ENCODE peak calls at places on chromosome 18, in six cellular contexts. One of them, this sample, is unnamed.

GRCh38 chr18:3692113-3692621 is 242.2 kb downstream of the TGIF1 start:
- DNase-seq in NCI-H774: peak
- DNase-seq in psoas muscle: no peak
- DNase-seq in NCI-H146: no peak
- DNase-seq in LoVo: peak
- DNase-seq in stromal cell of bone marrow: no peak
- DNase-seq in this sample: peak

GRCh38 chr18:5628512-5629255 is 84.9 kb upstream of the EPB41L3 start:
- DNase-seq in psoas muscle: peak
- DNase-seq in NCI-H146: no peak
- DNase-seq in LoVo: peak
- DNase-seq in NCI-H774: no peak
- DNase-seq in stromal cell of bone marrow: no peak
- DNase-seq in this sample: peak

GRCh38 chr18:50716902-50717301 is 102.9 kb downstream of the MRO start:
- DNase-seq in psoas muscle: no peak
- DNase-seq in LoVo: no peak
- DNase-seq in NCI-H774: no peak
- DNase-seq in stromal cell of bone marrow: no peak
- DNase-seq in NCI-H146: no peak
- DNase-seq in this sample: no peak

GRCh38 chr18:60413944-60414547 is 41.5 kb upstream of the MC4R start:
- DNase-seq in psoas muscle: no peak
- DNase-seq in NCI-H146: peak
- DNase-seq in NCI-H774: no peak
- DNase-seq in LoVo: no peak
- DNase-seq in stromal cell of bone marrow: no peak
- DNase-seq in this sample: peak

GRCh38 chr18:49613141-49613641 is 51.3 kb downstream of the LIPG start:
- DNase-seq in psoas muscle: no peak
- DNase-seq in LoVo: no peak
- DNase-seq in NCI-H774: no peak
- DNase-seq in stromal cell of bone marrow: no peak
- DNase-seq in NCI-H146: peak
- DNase-seq in this sample: peak

GRCh38 chr18:42086288-42086687 is 131.3 kb downstream of the PIK3C3 start:
- DNase-seq in NCI-H146: no peak
- DNase-seq in psoas muscle: no peak
- DNase-seq in LoVo: no peak
- DNase-seq in stromal cell of bone marrow: no peak
- DNase-seq in NCI-H774: no peak
- DNase-seq in this sample: no peak

GRCh38 chr18:2112435-2113045 is 458.8 kb downstream of the METTL4 start:
- DNase-seq in stromal cell of bone marrow: no peak
- DNase-seq in NCI-H774: no peak
- DNase-seq in psoas muscle: no peak
- DNase-seq in LoVo: no peak
- DNase-seq in NCI-H146: no peak
- DNase-seq in this sample: no peak

GRCh38 chr18:37335337-37335736 is 230.3 kb downstream of the CELF4 start:
- DNase-seq in NCI-H146: no peak
- DNase-seq in psoas muscle: no peak
- DNase-seq in stromal cell of bone marrow: no peak
- DNase-seq in NCI-H774: no peak
- DNase-seq in LoVo: no peak
- DNase-seq in this sample: no peak

GRCh38 chr18:12883003-12883683 is 894 bp downstream of the PTPN2 start:
- DNase-seq in NCI-H146: peak
- DNase-seq in stromal cell of bone marrow: no peak
- DNase-seq in NCI-H774: no peak
- DNase-seq in LoVo: no peak
- DNase-seq in psoas muscle: no peak
- DNase-seq in this sample: peak

This sample was measured in NCI-H345.